ENCODE peak calls at places on chromosomes 1 and 21, in four cellular contexts. One of them, this sample, is unnamed.

GRCh38 chr1:228378453-228379164 is 28.0 kb downstream of the TRIM11 start:
- DNase-seq in NCI-H510A treated with DMSO at 0.1 percent for 48 hours: peak; percentile 83
- DNase-seq in SW480: peak; percentile 74
- DNase-seq in OCI-LY7: peak; percentile 19
- DNase-seq in this sample: peak; percentile 74

GRCh38 chr1:7508052-7508745 is 262.9 kb upstream of the VAMP3 start:
- DNase-seq in OCI-LY7: no peak
- DNase-seq in SW480: no peak
- DNase-seq in NCI-H510A treated with DMSO at 0.1 percent for 48 hours: no peak
- DNase-seq in this sample: no peak

GRCh38 chr1:27004471-27005165 is 8.0 kb downstream of the TENT5B start:
- DNase-seq in OCI-LY7: no peak
- DNase-seq in NCI-H510A treated with DMSO at 0.1 percent for 48 hours: peak; percentile 42
- DNase-seq in SW480: peak; percentile 79
- DNase-seq in this sample: no peak

GRCh38 chr1:96521994-96522760 is 199.4 kb upstream of the PTBP2 start:
- DNase-seq in OCI-LY7: no peak
- DNase-seq in SW480: no peak
- DNase-seq in NCI-H510A treated with DMSO at 0.1 percent for 48 hours: no peak
- DNase-seq in this sample: no peak

GRCh38 chr1:78649628-78650027 is at the start of gene IFI44:
- DNase-seq in SW480: no peak
- DNase-seq in NCI-H510A treated with DMSO at 0.1 percent for 48 hours: peak; percentile 50
- DNase-seq in OCI-LY7: no peak
- DNase-seq in this sample: peak; percentile 54

GRCh38 chr1:54327386-54328116 is 78.6 kb downstream of the SSBP3 start:
- DNase-seq in OCI-LY7: peak; percentile 39
- DNase-seq in NCI-H510A treated with DMSO at 0.1 percent for 48 hours: no peak
- DNase-seq in SW480: no peak
- DNase-seq in this sample: no peak

GRCh38 chr1:231106347-231106746 is 55.5 kb upstream of the TRIM67 start:
- DNase-seq in NCI-H510A treated with DMSO at 0.1 percent for 48 hours: no peak
- DNase-seq in SW480: no peak
- DNase-seq in OCI-LY7: no peak
- DNase-seq in this sample: peak; percentile 16

GRCh38 chr1:210499956-210500355 is 171.3 kb downstream of the HHAT start:
- DNase-seq in OCI-LY7: no peak
- DNase-seq in SW480: no peak
- DNase-seq in NCI-H510A treated with DMSO at 0.1 percent for 48 hours: peak; percentile 23
- DNase-seq in this sample: no peak

GRCh38 chr1:23242414-23242813 is 25.1 kb upstream of the HTR1D start:
- DNase-seq in OCI-LY7: no peak
- DNase-seq in NCI-H510A treated with DMSO at 0.1 percent for 48 hours: no peak
- DNase-seq in SW480: no peak
- DNase-seq in this sample: no peak

GRCh38 chr21:32351428-32351827 is 41.4 kb downstream of the URB1 start:
- DNase-seq in NCI-H510A treated with DMSO at 0.1 percent for 48 hours: no peak
- DNase-seq in SW480: no peak
- DNase-seq in OCI-LY7: no peak
- DNase-seq in this sample: no peak

GRCh38 chr1:71270394-71270793 is 189.6 kb upstream of the ZRANB2 start:
- DNase-seq in NCI-H510A treated with DMSO at 0.1 percent for 48 hours: peak; percentile 24
- DNase-seq in OCI-LY7: no peak
- DNase-seq in SW480: no peak
- DNase-seq in this sample: no peak

GRCh38 chr1:145884675-145885074 is 991 bp downstream of the ANKRD35 start:
- DNase-seq in NCI-H510A treated with DMSO at 0.1 percent for 48 hours: no peak
- DNase-seq in OCI-LY7: no peak
- DNase-seq in SW480: no peak
- DNase-seq in this sample: no peak

GRCh38 chr1:108523829-108524228 is 36.1 kb upstream of the EEIG2 start:
- DNase-seq in SW480: no peak
- DNase-seq in OCI-LY7: no peak
- DNase-seq in NCI-H510A treated with DMSO at 0.1 percent for 48 hours: no peak
- DNase-seq in this sample: no peak

GRCh38 chr1:25799758-25800537 is at the start of gene SELENON:
- DNase-seq in NCI-H510A treated with DMSO at 0.1 percent for 48 hours: peak; percentile 62
- DNase-seq in SW480: peak; percentile 33
- DNase-seq in OCI-LY7: peak; percentile 41
- DNase-seq in this sample: peak; percentile 45

GRCh38 chr1:183914283-183914682 is 109.4 kb downstream of the RGL1 start:
- DNase-seq in SW480: no peak
- DNase-seq in OCI-LY7: no peak
- DNase-seq in NCI-H510A treated with DMSO at 0.1 percent for 48 hours: no peak
- DNase-seq in this sample: no peak

GRCh38 chr1:14109276-14109635 is 409.3 kb downstream of the PRDM2 start:
- DNase-seq in SW480: no peak
- DNase-seq in NCI-H510A treated with DMSO at 0.1 percent for 48 hours: no peak
- DNase-seq in OCI-LY7: no peak
- DNase-seq in this sample: no peak

GRCh38 chr1:169368406-169368769 is 393 bp downstream of the BLZF1 start:
- DNase-seq in OCI-LY7: peak; percentile 29
- DNase-seq in NCI-H510A treated with DMSO at 0.1 percent for 48 hours: peak; percentile 28
- DNase-seq in SW480: peak; percentile 48
- DNase-seq in this sample: no peak

GRCh38 chr1:43152866-43153265 is 19.2 kb downstream of the EBNA1BP2 start:
- DNase-seq in SW480: no peak
- DNase-seq in OCI-LY7: no peak
- DNase-seq in NCI-H510A treated with DMSO at 0.1 percent for 48 hours: peak; percentile 82
- DNase-seq in this sample: no peak

GRCh38 chr1:16981269-16981849 is 939 bp upstream of the MFAP2 start:
- DNase-seq in OCI-LY7: no peak
- DNase-seq in NCI-H510A treated with DMSO at 0.1 percent for 48 hours: no peak
- DNase-seq in SW480: no peak
- DNase-seq in this sample: peak; percentile 21

GRCh38 chr1:205849619-205850355 is at the start of gene PM20D1:
- DNase-seq in OCI-LY7: peak; percentile 94
- DNase-seq in NCI-H510A treated with DMSO at 0.1 percent for 48 hours: no peak
- DNase-seq in SW480: peak; percentile 6
- DNase-seq in this sample: peak; percentile 28

GRCh38 chr1:63624911-63625310 is 31.7 kb downstream of the PGM1 start:
- DNase-seq in SW480: no peak
- DNase-seq in NCI-H510A treated with DMSO at 0.1 percent for 48 hours: no peak
- DNase-seq in OCI-LY7: no peak
- DNase-seq in this sample: no peak

GRCh38 chr1:30375156-30375555 is 348.2 kb downstream of the MATN1 start:
- DNase-seq in NCI-H510A treated with DMSO at 0.1 percent for 48 hours: no peak
- DNase-seq in SW480: no peak
- DNase-seq in OCI-LY7: no peak
- DNase-seq in this sample: no peak

GRCh38 chr1:147515046-147515869 is 26.0 kb upstream of the BCL9 start:
- DNase-seq in OCI-LY7: peak; percentile 40
- DNase-seq in SW480: peak; percentile 93
- DNase-seq in NCI-H510A treated with DMSO at 0.1 percent for 48 hours: peak; percentile 88
- DNase-seq in this sample: peak; percentile 74

GRCh38 chr1:7410156-7410555 is 360.9 kb upstream of the VAMP3 start:
- DNase-seq in NCI-H510A treated with DMSO at 0.1 percent for 48 hours: no peak
- DNase-seq in SW480: no peak
- DNase-seq in OCI-LY7: no peak
- DNase-seq in this sample: no peak

GRCh38 chr1:236389253-236389652 is 4.8 kb upstream of the EDARADD start:
- DNase-seq in NCI-H510A treated with DMSO at 0.1 percent for 48 hours: no peak
- DNase-seq in SW480: no peak
- DNase-seq in OCI-LY7: no peak
- DNase-seq in this sample: no peak

GRCh38 chr1:204841316-204841715 is 29.3 kb upstream of the NFASC start:
- DNase-seq in OCI-LY7: no peak
- DNase-seq in NCI-H510A treated with DMSO at 0.1 percent for 48 hours: no peak
- DNase-seq in SW480: no peak
- DNase-seq in this sample: no peak

GRCh38 chr21:43825610-43825935 is 36.2 kb downstream of the RRP1 start:
- DNase-seq in SW480: no peak
- DNase-seq in NCI-H510A treated with DMSO at 0.1 percent for 48 hours: no peak
- DNase-seq in OCI-LY7: no peak
- DNase-seq in this sample: no peak